ENCODE peak calls at places on chromosomes 16 and 17, in eight cellular contexts. One of them, this sample, is unnamed.

GRCh38 chr16:65489531-65490023 is 367.7 kb upstream of the CDH11 start:
- DNase-seq in stimulated activated CD4-positive, alpha-beta T cell treated with anti-CD3 and anti-CD28 coated beads, Interleukin-15, amount 100 ng/mL, for 1 hour: no peak
- DNase-seq in left colon: no peak
- DNase-seq in glutamatergic neuron: no peak
- DNase-seq in T follicular helper cell: no peak
- DNase-seq in naive thymus-derived CD8-positive, alpha-beta T cell: no peak
- DNase-seq in smooth muscle cell of the brain vasculature: no peak
- DNase-seq in cardiac fibroblast: no peak
- DNase-seq in this sample: no peak

GRCh38 chr17:79365361-79365760 is 245.5 kb downstream of the RBFOX3 start:
- DNase-seq in T follicular helper cell: no peak
- DNase-seq in smooth muscle cell of the brain vasculature: no peak
- DNase-seq in naive thymus-derived CD8-positive, alpha-beta T cell: no peak
- DNase-seq in stimulated activated CD4-positive, alpha-beta T cell treated with anti-CD3 and anti-CD28 coated beads, Interleukin-15, amount 100 ng/mL, for 1 hour: no peak
- DNase-seq in left colon: no peak
- DNase-seq in glutamatergic neuron: no peak
- DNase-seq in cardiac fibroblast: no peak
- DNase-seq in this sample: no peak

GRCh38 chr16:87956169-87956770 is 5.0 kb downstream of the BANP start:
- DNase-seq in smooth muscle cell of the brain vasculature: no peak
- DNase-seq in glutamatergic neuron: peak; percentile 49
- DNase-seq in naive thymus-derived CD8-positive, alpha-beta T cell: peak; percentile 85
- DNase-seq in left colon: peak; percentile 55
- DNase-seq in cardiac fibroblast: peak; percentile 70
- DNase-seq in stimulated activated CD4-positive, alpha-beta T cell treated with anti-CD3 and anti-CD28 coated beads, Interleukin-15, amount 100 ng/mL, for 1 hour: peak; percentile 47
- DNase-seq in T follicular helper cell: peak; percentile 73
- DNase-seq in this sample: peak; percentile 70

GRCh38 chr17:81244358-81245023 is 5.4 kb downstream of the NDUFAF8 start:
- DNase-seq in T follicular helper cell: no peak
- DNase-seq in smooth muscle cell of the brain vasculature: no peak
- DNase-seq in cardiac fibroblast: no peak
- DNase-seq in naive thymus-derived CD8-positive, alpha-beta T cell: no peak
- DNase-seq in left colon: no peak
- DNase-seq in stimulated activated CD4-positive, alpha-beta T cell treated with anti-CD3 and anti-CD28 coated beads, Interleukin-15, amount 100 ng/mL, for 1 hour: no peak
- DNase-seq in glutamatergic neuron: peak; percentile 13
- DNase-seq in this sample: no peak

GRCh38 chr16:73531021-73531420 is 483.1 kb upstream of the ZFHX3 start:
- DNase-seq in left colon: no peak
- DNase-seq in cardiac fibroblast: no peak
- DNase-seq in T follicular helper cell: no peak
- DNase-seq in smooth muscle cell of the brain vasculature: no peak
- DNase-seq in glutamatergic neuron: no peak
- DNase-seq in naive thymus-derived CD8-positive, alpha-beta T cell: no peak
- DNase-seq in stimulated activated CD4-positive, alpha-beta T cell treated with anti-CD3 and anti-CD28 coated beads, Interleukin-15, amount 100 ng/mL, for 1 hour: no peak
- DNase-seq in this sample: no peak

GRCh38 chr17:29734640-29735039 is 111.9 kb upstream of the CORO6 start:
- DNase-seq in left colon: no peak
- DNase-seq in naive thymus-derived CD8-positive, alpha-beta T cell: no peak
- DNase-seq in smooth muscle cell of the brain vasculature: no peak
- DNase-seq in glutamatergic neuron: no peak
- DNase-seq in stimulated activated CD4-positive, alpha-beta T cell treated with anti-CD3 and anti-CD28 coated beads, Interleukin-15, amount 100 ng/mL, for 1 hour: no peak
- DNase-seq in T follicular helper cell: no peak
- DNase-seq in cardiac fibroblast: no peak
- DNase-seq in this sample: no peak

GRCh38 chr16:8753411-8754054 is 43.9 kb downstream of the TMEM186 start:
- DNase-seq in smooth muscle cell of the brain vasculature: no peak
- DNase-seq in naive thymus-derived CD8-positive, alpha-beta T cell: no peak
- DNase-seq in T follicular helper cell: no peak
- DNase-seq in cardiac fibroblast: no peak
- DNase-seq in stimulated activated CD4-positive, alpha-beta T cell treated with anti-CD3 and anti-CD28 coated beads, Interleukin-15, amount 100 ng/mL, for 1 hour: no peak
- DNase-seq in glutamatergic neuron: no peak
- DNase-seq in left colon: no peak
- DNase-seq in this sample: no peak

GRCh38 chr17:68057531-68057952 is 22.0 kb downstream of the KPNA2 start:
- DNase-seq in stimulated activated CD4-positive, alpha-beta T cell treated with anti-CD3 and anti-CD28 coated beads, Interleukin-15, amount 100 ng/mL, for 1 hour: peak; percentile 5
- DNase-seq in smooth muscle cell of the brain vasculature: no peak
- DNase-seq in naive thymus-derived CD8-positive, alpha-beta T cell: peak; percentile 48
- DNase-seq in T follicular helper cell: peak; percentile 24
- DNase-seq in left colon: peak; percentile 55
- DNase-seq in glutamatergic neuron: no peak
- DNase-seq in cardiac fibroblast: peak; percentile 76
- DNase-seq in this sample: no peak

GRCh38 chr16:17942067-17942466 is 394.5 kb downstream of the NPIPA8 start:
- DNase-seq in smooth muscle cell of the brain vasculature: no peak
- DNase-seq in left colon: no peak
- DNase-seq in T follicular helper cell: no peak
- DNase-seq in cardiac fibroblast: no peak
- DNase-seq in stimulated activated CD4-positive, alpha-beta T cell treated with anti-CD3 and anti-CD28 coated beads, Interleukin-15, amount 100 ng/mL, for 1 hour: no peak
- DNase-seq in glutamatergic neuron: no peak
- DNase-seq in naive thymus-derived CD8-positive, alpha-beta T cell: no peak
- DNase-seq in this sample: no peak

GRCh38 chr16:85898521-85899442 is at the start of gene IRF8:
- DNase-seq in smooth muscle cell of the brain vasculature: no peak
- DNase-seq in cardiac fibroblast: peak; percentile 17
- DNase-seq in T follicular helper cell: peak; percentile 21
- DNase-seq in left colon: peak; percentile 91
- DNase-seq in stimulated activated CD4-positive, alpha-beta T cell treated with anti-CD3 and anti-CD28 coated beads, Interleukin-15, amount 100 ng/mL, for 1 hour: peak; percentile 83
- DNase-seq in glutamatergic neuron: peak; percentile 68
- DNase-seq in naive thymus-derived CD8-positive, alpha-beta T cell: peak; percentile 69
- DNase-seq in this sample: peak; percentile 88

GRCh38 chr17:17757944-17758343 is 76.7 kb downstream of the RAI1 start:
- DNase-seq in stimulated activated CD4-positive, alpha-beta T cell treated with anti-CD3 and anti-CD28 coated beads, Interleukin-15, amount 100 ng/mL, for 1 hour: no peak
- DNase-seq in glutamatergic neuron: no peak
- DNase-seq in naive thymus-derived CD8-positive, alpha-beta T cell: no peak
- DNase-seq in smooth muscle cell of the brain vasculature: no peak
- DNase-seq in left colon: no peak
- DNase-seq in T follicular helper cell: no peak
- DNase-seq in cardiac fibroblast: no peak
- DNase-seq in this sample: no peak

GRCh38 chr17:48025904-48026502 is 11.6 kb downstream of the COPZ2 start:
- DNase-seq in naive thymus-derived CD8-positive, alpha-beta T cell: no peak
- DNase-seq in cardiac fibroblast: no peak
- DNase-seq in glutamatergic neuron: no peak
- DNase-seq in left colon: peak; percentile 29
- DNase-seq in T follicular helper cell: no peak
- DNase-seq in stimulated activated CD4-positive, alpha-beta T cell treated with anti-CD3 and anti-CD28 coated beads, Interleukin-15, amount 100 ng/mL, for 1 hour: no peak
- DNase-seq in smooth muscle cell of the brain vasculature: no peak
- DNase-seq in this sample: no peak

GRCh38 chr16:2686912-2687507 is 4.7 kb downstream of the KCTD5 start:
- DNase-seq in glutamatergic neuron: no peak
- DNase-seq in cardiac fibroblast: no peak
- DNase-seq in stimulated activated CD4-positive, alpha-beta T cell treated with anti-CD3 and anti-CD28 coated beads, Interleukin-15, amount 100 ng/mL, for 1 hour: no peak
- DNase-seq in T follicular helper cell: no peak
- DNase-seq in left colon: peak; percentile 55
- DNase-seq in naive thymus-derived CD8-positive, alpha-beta T cell: no peak
- DNase-seq in smooth muscle cell of the brain vasculature: no peak
- DNase-seq in this sample: peak; percentile 83

GRCh38 chr17:50866261-50866949 is at the start of gene TOB1:
- DNase-seq in smooth muscle cell of the brain vasculature: peak; percentile 86
- DNase-seq in cardiac fibroblast: peak; percentile 95
- DNase-seq in left colon: peak; percentile 98
- DNase-seq in glutamatergic neuron: peak; percentile 98
- DNase-seq in naive thymus-derived CD8-positive, alpha-beta T cell: peak; percentile 95
- DNase-seq in T follicular helper cell: peak; percentile 93
- DNase-seq in stimulated activated CD4-positive, alpha-beta T cell treated with anti-CD3 and anti-CD28 coated beads, Interleukin-15, amount 100 ng/mL, for 1 hour: peak; percentile 97
- DNase-seq in this sample: peak; percentile 100

GRCh38 chr17:39150104-39150634 is 1.3 kb downstream of the PLXDC1 start:
- DNase-seq in stimulated activated CD4-positive, alpha-beta T cell treated with anti-CD3 and anti-CD28 coated beads, Interleukin-15, amount 100 ng/mL, for 1 hour: no peak
- DNase-seq in naive thymus-derived CD8-positive, alpha-beta T cell: no peak
- DNase-seq in cardiac fibroblast: no peak
- DNase-seq in smooth muscle cell of the brain vasculature: no peak
- DNase-seq in glutamatergic neuron: no peak
- DNase-seq in left colon: no peak
- DNase-seq in T follicular helper cell: no peak
- DNase-seq in this sample: no peak

GRCh38 chr17:27506348-27507218 is 50.3 kb downstream of the KSR1 start:
- DNase-seq in stimulated activated CD4-positive, alpha-beta T cell treated with anti-CD3 and anti-CD28 coated beads, Interleukin-15, amount 100 ng/mL, for 1 hour: no peak
- DNase-seq in left colon: no peak
- DNase-seq in naive thymus-derived CD8-positive, alpha-beta T cell: no peak
- DNase-seq in smooth muscle cell of the brain vasculature: no peak
- DNase-seq in T follicular helper cell: no peak
- DNase-seq in glutamatergic neuron: no peak
- DNase-seq in cardiac fibroblast: peak; percentile 18
- DNase-seq in this sample: no peak

This sample was measured in left lung.